ENCODE peak calls at places on chromosomes 5 and 9, in four cellular contexts. One of them, this sample, is unnamed.

GRCh38 chr9:95725045-95725444 is 150.4 kb upstream of the ERCC6L2 start:
- DNase-seq in epithelial cell of esophagus: no peak
- DNase-seq in cardiac muscle cell: no peak
- DNase-seq in esophagus muscularis mucosa: no peak
- DNase-seq in this sample: no peak

GRCh38 chr5:86447362-86447761 is 170.4 kb upstream of the COX7C start:
- DNase-seq in epithelial cell of esophagus: no peak
- DNase-seq in cardiac muscle cell: no peak
- DNase-seq in esophagus muscularis mucosa: no peak
- DNase-seq in this sample: no peak

GRCh38 chr5:167894631-167895472 is 396.6 kb upstream of the WWC1 start:
- DNase-seq in epithelial cell of esophagus: no peak
- DNase-seq in cardiac muscle cell: no peak
- DNase-seq in esophagus muscularis mucosa: no peak
- DNase-seq in this sample: no peak

GRCh38 chr5:96844476-96844990 is 31.8 kb upstream of the ERAP2 start:
- DNase-seq in epithelial cell of esophagus: peak; percentile 54
- DNase-seq in cardiac muscle cell: no peak
- DNase-seq in esophagus muscularis mucosa: no peak
- DNase-seq in this sample: peak; percentile 70

GRCh38 chr5:172509405-172509781 is 55.1 kb upstream of the SH3PXD2B start:
- DNase-seq in epithelial cell of esophagus: no peak
- DNase-seq in cardiac muscle cell: no peak
- DNase-seq in esophagus muscularis mucosa: peak; percentile 50
- DNase-seq in this sample: no peak

GRCh38 chr5:36168737-36169136 is 16.8 kb downstream of the SKP2 start:
- DNase-seq in epithelial cell of esophagus: peak; percentile 11
- DNase-seq in cardiac muscle cell: no peak
- DNase-seq in esophagus muscularis mucosa: no peak
- DNase-seq in this sample: no peak

GRCh38 chr5:69416180-69416579 is 1.3 kb downstream of the MARVELD2 start:
- DNase-seq in epithelial cell of esophagus: peak; percentile 20
- DNase-seq in cardiac muscle cell: no peak
- DNase-seq in esophagus muscularis mucosa: no peak
- DNase-seq in this sample: no peak

GRCh38 chr5:169974121-169974770 is 6.0 kb downstream of the INSYN2B start:
- DNase-seq in epithelial cell of esophagus: no peak
- DNase-seq in cardiac muscle cell: no peak
- DNase-seq in esophagus muscularis mucosa: no peak
- DNase-seq in this sample: no peak

GRCh38 chr5:150637245-150638052 is 3.0 kb upstream of the SYNPO start:
- DNase-seq in epithelial cell of esophagus: peak; percentile 78
- DNase-seq in cardiac muscle cell: peak; percentile 88
- DNase-seq in esophagus muscularis mucosa: no peak
- DNase-seq in this sample: peak; percentile 84

GRCh38 chr9:99601506-99601905 is 220.2 kb upstream of the NR4A3 start:
- DNase-seq in epithelial cell of esophagus: no peak
- DNase-seq in cardiac muscle cell: peak; percentile 3
- DNase-seq in esophagus muscularis mucosa: peak; percentile 72
- DNase-seq in this sample: no peak

GRCh38 chr5:135489466-135490244 is 37.5 kb upstream of the TIFAB start:
- DNase-seq in epithelial cell of esophagus: no peak
- DNase-seq in cardiac muscle cell: peak; percentile 9
- DNase-seq in esophagus muscularis mucosa: no peak
- DNase-seq in this sample: no peak

GRCh38 chr9:16672501-16672900 is 198.0 kb downstream of the BNC2 start:
- DNase-seq in epithelial cell of esophagus: no peak
- DNase-seq in cardiac muscle cell: no peak
- DNase-seq in esophagus muscularis mucosa: no peak
- DNase-seq in this sample: no peak

GRCh38 chr9:87909310-87910041 is 8.3 kb upstream of the SPATA31C1 start:
- DNase-seq in epithelial cell of esophagus: no peak
- DNase-seq in cardiac muscle cell: no peak
- DNase-seq in esophagus muscularis mucosa: no peak
- DNase-seq in this sample: no peak

GRCh38 chr5:165149439-165149838 is 1644.0 kb downstream of the MAT2B start:
- DNase-seq in epithelial cell of esophagus: no peak
- DNase-seq in cardiac muscle cell: no peak
- DNase-seq in esophagus muscularis mucosa: no peak
- DNase-seq in this sample: no peak

GRCh38 chr5:20420991-20421595 is 433.1 kb upstream of the CDH18 start:
- DNase-seq in epithelial cell of esophagus: no peak
- DNase-seq in cardiac muscle cell: no peak
- DNase-seq in esophagus muscularis mucosa: no peak
- DNase-seq in this sample: no peak

GRCh38 chr9:8514760-8515159 is 715.2 kb upstream of the DMAC1 start:
- DNase-seq in epithelial cell of esophagus: no peak
- DNase-seq in cardiac muscle cell: no peak
- DNase-seq in esophagus muscularis mucosa: no peak
- DNase-seq in this sample: no peak

GRCh38 chr5:40485021-40485998 is 194.4 kb upstream of the PTGER4 start:
- DNase-seq in epithelial cell of esophagus: no peak
- DNase-seq in cardiac muscle cell: no peak
- DNase-seq in esophagus muscularis mucosa: no peak
- DNase-seq in this sample: no peak

GRCh38 chr5:134445841-134446818 is 34.4 kb upstream of the CDKN2AIPNL start:
- DNase-seq in epithelial cell of esophagus: no peak
- DNase-seq in cardiac muscle cell: no peak
- DNase-seq in esophagus muscularis mucosa: no peak
- DNase-seq in this sample: no peak

GRCh38 chr5:36108758-36109245 is 42.1 kb upstream of the UGT3A2 start:
- DNase-seq in epithelial cell of esophagus: peak; percentile 4
- DNase-seq in cardiac muscle cell: peak; percentile 3
- DNase-seq in esophagus muscularis mucosa: no peak
- DNase-seq in this sample: no peak

GRCh38 chr5:127683006-127683405 is 20.2 kb upstream of the CCDC192 start:
- DNase-seq in epithelial cell of esophagus: no peak
- DNase-seq in cardiac muscle cell: peak; percentile 57
- DNase-seq in esophagus muscularis mucosa: no peak
- DNase-seq in this sample: no peak

GRCh38 chr5:66307647-66308257 is 163.7 kb downstream of the SREK1 start:
- DNase-seq in epithelial cell of esophagus: peak; percentile 74
- DNase-seq in cardiac muscle cell: peak; percentile 85
- DNase-seq in esophagus muscularis mucosa: no peak
- DNase-seq in this sample: peak; percentile 67

GRCh38 chr5:61084658-61085057 is 77.6 kb downstream of the SMIM15 start:
- DNase-seq in epithelial cell of esophagus: no peak
- DNase-seq in cardiac muscle cell: no peak
- DNase-seq in esophagus muscularis mucosa: no peak
- DNase-seq in this sample: no peak

GRCh38 chr5:42015681-42016080 is 90.6 kb downstream of the FBXO4 start:
- DNase-seq in epithelial cell of esophagus: no peak
- DNase-seq in cardiac muscle cell: no peak
- DNase-seq in esophagus muscularis mucosa: no peak
- DNase-seq in this sample: no peak

GRCh38 chr5:150130493-150130922 is 25.1 kb downstream of the PDGFRB start:
- DNase-seq in epithelial cell of esophagus: no peak
- DNase-seq in cardiac muscle cell: no peak
- DNase-seq in esophagus muscularis mucosa: no peak
- DNase-seq in this sample: no peak

GRCh38 chr5:90037646-90038045 is 371.9 kb downstream of the CETN3 start:
- DNase-seq in epithelial cell of esophagus: no peak
- DNase-seq in cardiac muscle cell: peak; percentile 85
- DNase-seq in esophagus muscularis mucosa: no peak
- DNase-seq in this sample: no peak

GRCh38 chr9:91191443-91192378 is 170.0 kb downstream of the AUH start:
- DNase-seq in epithelial cell of esophagus: no peak
- DNase-seq in cardiac muscle cell: no peak
- DNase-seq in esophagus muscularis mucosa: peak; percentile 89
- DNase-seq in this sample: no peak

GRCh38 chr5:134435525-134435924 is 23.8 kb upstream of the CDKN2AIPNL start:
- DNase-seq in epithelial cell of esophagus: peak; percentile 98
- DNase-seq in cardiac muscle cell: no peak
- DNase-seq in esophagus muscularis mucosa: no peak
- DNase-seq in this sample: no peak

GRCh38 chr5:180154821-180155220 is 54.2 kb downstream of the RASGEF1C start:
- DNase-seq in epithelial cell of esophagus: no peak
- DNase-seq in cardiac muscle cell: no peak
- DNase-seq in esophagus muscularis mucosa: peak; percentile 45
- DNase-seq in this sample: no peak

GRCh38 chr5:180157866-180158265 is 51.1 kb downstream of the RASGEF1C start:
- DNase-seq in epithelial cell of esophagus: no peak
- DNase-seq in cardiac muscle cell: no peak
- DNase-seq in esophagus muscularis mucosa: peak; percentile 81
- DNase-seq in this sample: no peak

GRCh38 chr5:180153991-180154390 is 55.0 kb downstream of the RASGEF1C start:
- DNase-seq in epithelial cell of esophagus: no peak
- DNase-seq in cardiac muscle cell: no peak
- DNase-seq in esophagus muscularis mucosa: peak; percentile 66
- DNase-seq in this sample: no peak

GRCh38 chr5:180155331-180155881 is 53.6 kb downstream of the RASGEF1C start:
- DNase-seq in epithelial cell of esophagus: no peak
- DNase-seq in cardiac muscle cell: no peak
- DNase-seq in esophagus muscularis mucosa: peak; percentile 87
- DNase-seq in this sample: no peak

GRCh38 chr5:180156141-180156540 is 52.9 kb downstream of the RASGEF1C start:
- DNase-seq in epithelial cell of esophagus: no peak
- DNase-seq in cardiac muscle cell: no peak
- DNase-seq in esophagus muscularis mucosa: peak; percentile 62
- DNase-seq in this sample: no peak
- TF ChIP-seq CTCF in epithelial cell of esophagus: no peak
- TF ChIP-seq CTCF in cardiac muscle cell: no peak
- TF ChIP-seq CTCF in esophagus muscularis mucosa: no peak
- TF ChIP-seq CTCF in this sample: no peak

GRCh38 chr9:71901695-71902094 is 9.3 kb downstream of the ABHD17B start:
- DNase-seq in epithelial cell of esophagus: no peak
- DNase-seq in cardiac muscle cell: no peak
- DNase-seq in esophagus muscularis mucosa: no peak
- DNase-seq in this sample: no peak
- H3K4me3 ChIP-seq in epithelial cell of esophagus: no peak overlapping the region
- H3K4me3 ChIP-seq in cardiac muscle cell: no peak overlapping the region
- H3K4me3 ChIP-seq in esophagus muscularis mucosa: no peak overlapping the region
- H3K4me3 ChIP-seq in this sample: no peak overlapping the region

GRCh38 chr5:16076657-16077056 is 102.9 kb downstream of the MARCHF11 start:
- DNase-seq in epithelial cell of esophagus: no peak
- DNase-seq in cardiac muscle cell: no peak
- DNase-seq in esophagus muscularis mucosa: no peak
- DNase-seq in this sample: no peak

GRCh38 chr5:16072616-16073015 is 107.0 kb downstream of the MARCHF11 start:
- DNase-seq in epithelial cell of esophagus: no peak
- DNase-seq in cardiac muscle cell: no peak
- DNase-seq in esophagus muscularis mucosa: no peak
- DNase-seq in this sample: no peak

GRCh38 chr5:16074358-16074757 is 105.2 kb downstream of the MARCHF11 start:
- DNase-seq in epithelial cell of esophagus: no peak
- DNase-seq in cardiac muscle cell: no peak
- DNase-seq in esophagus muscularis mucosa: no peak
- DNase-seq in this sample: no peak
- TF ChIP-seq CTCF in epithelial cell of esophagus: no peak
- TF ChIP-seq CTCF in cardiac muscle cell: no peak
- TF ChIP-seq CTCF in esophagus muscularis mucosa: no peak
- TF ChIP-seq CTCF in this sample: no peak

GRCh38 chr5:140145223-140145622 is 19.5 kb downstream of the IGIP start:
- DNase-seq in epithelial cell of esophagus: no peak
- DNase-seq in cardiac muscle cell: no peak
- DNase-seq in esophagus muscularis mucosa: peak; percentile 64
- DNase-seq in this sample: no peak
- H3K4me3 ChIP-seq in epithelial cell of esophagus: no peak overlapping the region
- H3K4me3 ChIP-seq in cardiac muscle cell: no peak overlapping the region
- H3K4me3 ChIP-seq in esophagus muscularis mucosa: peak overlapping the region; percentile 58
- H3K4me3 ChIP-seq in this sample: no peak overlapping the region

This sample was measured in astrocyte of the cerebellum.